ENCODE peak calls at places on chromosomes 4 and X, in five cellular contexts. G, Y, Z, T and B are unnamed samples.

GRCh38 chr4:17347445-17347844 is 164.4 kb downstream of the QDPR start:
- DNase-seq in G (peak), Y (no peak), T (no peak), Z (no peak), B (no peak)

GRCh38 chr4:187608001-187608421 is 387.6 kb upstream of the ZFP42 start:
- DNase-seq in Y (no peak), G (no peak), T (no peak), Z (no peak), B (no peak)

GRCh38 chr4:11106190-11106589 is 322.5 kb downstream of the HS3ST1 start:
- DNase-seq in T (no peak), Y (no peak), G (no peak), Z (no peak), B (no peak)

GRCh38 chr4:110172972-110173371 is 25.4 kb downstream of the ELOVL6 start:
- DNase-seq in Y (no peak), Z (no peak), G (no peak), T (no peak), B (no peak)

GRCh38 chr4:67684839-67685531 is 16.0 kb downstream of the UBA6 start:
- DNase-seq in G (no peak), Y (no peak), T (no peak), Z (no peak), B (no peak)

GRCh38 chr4:102551946-102552575 is 50.9 kb downstream of the NFKB1 start:
- DNase-seq in T (no peak), G (no peak), Y (no peak), Z (no peak), B (no peak)

GRCh38 chrX:2594491-2594890 is 93.7 kb upstream of the DHRSX start:
- DNase-seq in Z (no peak), G (no peak), T (no peak), Y (no peak), B (no peak)

GRCh38 chr4:175986-176385 is 51.7 kb downstream of the ZNF718 start:
- DNase-seq in Z (no peak), G (no peak), Y (no peak), T (no peak), B (no peak)

GRCh38 chr4:15479089-15479912 is 9.6 kb downstream of the CC2D2A start:
- DNase-seq in Z (peak), Y (no peak), T (peak), G (peak), B (no peak)

GRCh38 chr4:121764702-121765367 is at the start of gene SMIM43:
- DNase-seq in T (no peak), Z (no peak), Y (no peak), G (peak), B (no peak)